ENCODE peak calls at places on chromosome 12, in eight cellular contexts. W is mesothelial cell of epicardium, Z is astrocyte, X is WTC11, B is anterior cingulate cortex, C is HCEC 1CT, K is T-helper 9 cell, M is Peyer's patch. J is an unnamed sample.
A peak's percentile ranks its signal among the peaks of the same experiment; 100 is the strongest.

GRCh38 chr12:88142610-88142991 is 494 bp downstream of the TMTC3 start:
- DNase-seq in B (no peak), M (peak; percentile 48), W (peak; percentile 40), K (peak; percentile 9), C (no peak), Z (no peak), X (peak; percentile 38), J (no peak)

GRCh38 chr12:118391424-118391823 is 15.1 kb downstream of the SUDS3 start:
- DNase-seq in M (no peak), K (no peak), W (no peak), C (no peak), Z (no peak), B (no peak), X (no peak), J (no peak)

GRCh38 chr12:120646044-120646443 is 5.6 kb downstream of the CABP1 start:
- DNase-seq in B (no peak), Z (no peak), X (no peak), C (no peak), M (no peak), W (no peak), K (no peak), J (no peak)

GRCh38 chr12:20272801-20273200 is 95.5 kb upstream of the PDE3A start:
- DNase-seq in M (no peak), Z (peak; percentile 16), K (no peak), B (no peak), W (no peak), C (no peak), X (no peak), J (no peak)

GRCh38 chr12:114221976-114222630 is 183.8 kb downstream of the TBX5 start:
- DNase-seq in M (no peak), B (no peak), Z (no peak), K (no peak), X (no peak), W (no peak), C (no peak), J (peak; percentile 43)

GRCh38 chr12:93571854-93572711 is at the start of gene SOCS2:
- DNase-seq in W (peak; percentile 61), X (peak; percentile 66), M (peak; percentile 20), K (peak; percentile 32), B (no peak), C (peak; percentile 38), Z (peak; percentile 3), J (peak; percentile 68)

GRCh38 chr12:69042970-69043369 is 110.0 kb upstream of the CPM start:
- DNase-seq in W (no peak), M (no peak), B (no peak), C (no peak), X (peak; percentile 13), K (no peak), Z (no peak), J (no peak)

GRCh38 chr12:47896633-47897032 is 8.2 kb downstream of the VDR start:
- DNase-seq in K (no peak), M (no peak), Z (no peak), X (peak; percentile 24), W (no peak), C (no peak), B (no peak), J (no peak)

GRCh38 chr12:124001343-124001742 is 28.3 kb downstream of the ZNF664 start:
- DNase-seq in X (no peak), W (no peak), M (no peak), C (no peak), B (no peak), K (no peak), Z (no peak), J (no peak)

GRCh38 chr12:53190108-53190729 is 9.5 kb upstream of the CSAD start:
- DNase-seq in C (peak; percentile 51), Z (peak; percentile 37), X (peak; percentile 78), K (no peak), W (peak; percentile 71), M (no peak), B (no peak), J (peak; percentile 74)

GRCh38 chr12:65631621-65632111 is 192.6 kb upstream of the HMGA2 start:
- DNase-seq in M (no peak), C (peak; percentile 100), W (no peak), X (no peak), K (no peak), B (no peak), Z (peak; percentile 100), J (peak; percentile 100)

GRCh38 chr12:66692170-66692569 is 13.3 kb upstream of the GRIP1 start:
- DNase-seq in Z (no peak), B (no peak), X (no peak), W (no peak), K (no peak), C (no peak), M (no peak), J (no peak)

GRCh38 chr12:120252071-120252906 is 13.2 kb downstream of the PXN start:
- DNase-seq in X (no peak), K (peak; percentile 61), M (peak; percentile 56), C (no peak), B (no peak), Z (no peak), W (no peak), J (no peak)

GRCh38 chr12:122200541-122201175 is 2.9 kb upstream of the B3GNT4 start:
- DNase-seq in M (no peak), W (no peak), C (no peak), Z (no peak), B (no peak), X (peak; percentile 60), K (no peak), J (no peak)

GRCh38 chr12:94174576-94174975 is 26.2 kb downstream of the PLXNC1 start:
- DNase-seq in C (no peak), Z (no peak), X (no peak), B (no peak), M (peak; percentile 79), W (no peak), K (no peak), J (no peak)

GRCh38 chr12:121259074-121259473 is 37.4 kb downstream of the CAMKK2 start:
- DNase-seq in B (no peak), K (no peak), C (no peak), Z (no peak), W (no peak), X (no peak), M (no peak), J (no peak)

GRCh38 chr12:76198839-76199238 is 114.4 kb upstream of the NAP1L1 start:
- DNase-seq in K (no peak), X (no peak), Z (no peak), B (no peak), M (no peak), C (no peak), W (no peak), J (no peak)

GRCh38 chr12:24057920-24058476 is 108.5 kb upstream of the SOX5 start:
- DNase-seq in M (no peak), C (no peak), K (no peak), B (no peak), W (no peak), X (no peak), Z (no peak), J (no peak)

GRCh38 chr12:124207049-124207448 is 87.8 kb upstream of the RFLNA start:
- DNase-seq in K (no peak), C (no peak), Z (no peak), X (no peak), M (no peak), B (no peak), W (no peak), J (no peak)

GRCh38 chr12:132319359-132319950 is 9.9 kb downstream of the GALNT9 start:
- DNase-seq in Z (no peak), C (no peak), M (no peak), X (no peak), W (no peak), K (no peak), B (no peak), J (no peak)

GRCh38 chr12:65685514-65685913 is 138.8 kb upstream of the HMGA2 start:
- DNase-seq in Z (no peak), K (no peak), B (no peak), W (no peak), M (no peak), X (no peak), C (peak; percentile 72), J (peak; percentile 73)

GRCh38 chr12:106985479-106985878 is 1.5 kb downstream of the MTERF2 start:
- DNase-seq in X (no peak), B (no peak), Z (no peak), K (no peak), M (no peak), C (no peak), W (no peak), J (no peak)

GRCh38 chr12:64521838-64522237 is 69.9 kb downstream of the TBK1 start:
- DNase-seq in X (no peak), W (no peak), K (no peak), B (no peak), Z (no peak), M (no peak), C (no peak), J (no peak)

GRCh38 chr12:117052386-117053049 is 46.7 kb downstream of the TESC start:
- DNase-seq in C (no peak), Z (no peak), M (peak; percentile 65), X (peak; percentile 58), B (no peak), K (no peak), W (no peak), J (no peak)

GRCh38 chr12:130944878-130945277 is 8.8 kb upstream of the ADGRD1 start:
- DNase-seq in W (no peak), B (no peak), C (no peak), K (no peak), M (no peak), X (no peak), Z (no peak), J (no peak)

GRCh38 chr12:103310871-103311270 is 184.9 kb downstream of the C12orf42 start:
- DNase-seq in M (no peak), X (no peak), C (no peak), B (no peak), Z (no peak), W (no peak), K (no peak), J (no peak)

GRCh38 chr12:118986043-118986442 is 4.7 kb downstream of the SRRM4 start:
- DNase-seq in Z (no peak), M (no peak), B (no peak), X (peak; percentile 29), K (no peak), W (no peak), C (no peak), J (no peak)

GRCh38 chr12:47139010-47139681 is 59.4 kb upstream of the AMIGO2 start:
- DNase-seq in W (no peak), Z (no peak), K (no peak), X (no peak), M (no peak), C (no peak), B (no peak), J (no peak)

GRCh38 chr12:52147983-52148540 is 43.8 kb downstream of the KRT80 start:
- DNase-seq in K (no peak), W (no peak), M (no peak), X (no peak), C (no peak), B (no peak), Z (no peak), J (no peak)

GRCh38 chr12:1592444-1593231 is 1.7 kb downstream of the FBXL14 start:
- DNase-seq in W (no peak), M (peak; percentile 64), B (no peak), C (peak; percentile 45), K (peak; percentile 41), X (peak; percentile 57), Z (peak; percentile 57), J (peak; percentile 85)

GRCh38 chr12:109758406-109759075 is 44.9 kb downstream of the FAM222A start:
- DNase-seq in M (no peak), C (no peak), Z (no peak), B (no peak), W (no peak), K (no peak), X (peak; percentile 24), J (no peak)

GRCh38 chr12:101619868-101620761 is 25.3 kb downstream of the MYBPC1 start:
- DNase-seq in X (no peak), K (no peak), C (no peak), B (no peak), M (no peak), Z (no peak), W (no peak), J (no peak)

GRCh38 chr12:16325426-16325825 is 22.0 kb upstream of the MGST1 start:
- DNase-seq in K (no peak), Z (no peak), C (no peak), M (no peak), W (no peak), B (no peak), X (no peak), J (no peak)

GRCh38 chr12:95548056-95548538 is 3.2 kb downstream of the USP44 start:
- DNase-seq in K (peak; percentile 15), C (peak; percentile 6), X (peak; percentile 67), Z (peak; percentile 2), B (no peak), M (no peak), W (peak; percentile 44), J (peak; percentile 30)

J was measured in ELR.